ENCODE peak calls at places on chromosomes 11 and 22, in four cellular contexts. D is GM12878, Z is A549, M is K562. I is an unnamed sample.

GRCh38 chr22:17984114-17984513 is 40.2 kb downstream of the MICAL3 start:
- DNase-seq in Z (no peak), D (no peak), M (no peak), I (no peak)

GRCh38 chr22:38645430-38645829 is 10.8 kb downstream of the FAM227A start:
- DNase-seq in D (no peak), Z (no peak), M (no peak), I (no peak)

GRCh38 chr11:111019931-111020381 is 225.6 kb upstream of the POU2AF2 start:
- DNase-seq in D (no peak), Z (no peak), M (no peak), I (no peak)

GRCh38 chr11:47186076-47186936 is at the start of gene PACSIN3:
- DNase-seq in M (peak; percentile 93), D (no peak), Z (peak; percentile 58), I (peak; percentile 43)

GRCh38 chr11:122202951-122203456 is 87.0 kb upstream of the BLID start:
- DNase-seq in Z (peak; percentile 64), M (peak; percentile 53), D (no peak), I (peak; percentile 17)

GRCh38 chr11:58292017-58292416 is 24.0 kb upstream of the OR10W1 start:
- DNase-seq in D (no peak), Z (no peak), M (no peak), I (no peak)

GRCh38 chr11:133331031-133331430 is 201.3 kb downstream of the OPCML start:
- DNase-seq in M (no peak), D (no peak), Z (no peak), I (no peak)

GRCh38 chr11:68049509-68050370 is 10.9 kb downstream of the TCIRG1 start:
- DNase-seq in Z (no peak), D (no peak), M (no peak), I (no peak)

GRCh38 chr11:15714641-15715399 is 600.1 kb downstream of the INSC start:
- DNase-seq in M (no peak), D (no peak), Z (no peak), I (no peak)

DNA sequence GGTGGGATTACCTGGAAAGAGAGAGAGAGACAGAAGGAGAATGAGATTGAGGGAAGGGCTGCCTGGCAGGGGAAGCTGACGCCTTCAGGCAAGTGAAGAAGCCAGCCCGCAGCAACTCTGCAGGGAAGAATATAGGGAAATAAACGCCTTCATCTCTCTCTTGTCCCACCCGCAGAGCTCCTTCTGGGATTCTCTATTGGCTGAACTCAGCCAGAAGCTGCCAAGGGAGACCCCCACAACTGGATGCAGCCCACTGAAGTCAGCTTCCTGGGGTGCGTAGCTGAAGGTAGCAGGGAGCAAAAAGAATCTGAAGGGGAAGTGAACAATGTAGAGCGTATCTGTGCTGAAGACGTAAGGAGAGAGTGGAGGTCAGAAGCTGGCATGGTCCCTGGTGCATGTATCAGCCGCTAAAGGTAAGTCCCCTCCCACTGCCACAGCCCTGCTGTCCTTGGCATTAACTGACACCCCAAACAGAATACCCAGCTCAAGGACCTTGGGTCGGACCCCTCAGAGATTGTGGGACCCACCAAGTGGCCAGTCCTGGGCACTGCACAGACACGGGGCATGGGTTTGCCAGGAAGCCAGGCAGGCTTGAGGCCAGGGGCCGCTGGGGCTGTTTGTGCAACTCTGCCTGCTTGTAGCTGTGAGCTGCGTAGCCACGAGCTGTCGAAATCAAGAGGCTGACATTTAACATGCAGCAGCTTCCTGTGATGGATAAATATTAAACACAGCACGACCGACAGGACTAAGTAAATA is 469.9 kb downstream of the MN1 start:
- DNase-seq in M (no peak), Z (peak; percentile 66), D (no peak), I (peak; percentile 6)
- TF ChIP-seq ESRRA in M (no peak), Z (no peak), D (no peak), I (no peak)

DNA sequence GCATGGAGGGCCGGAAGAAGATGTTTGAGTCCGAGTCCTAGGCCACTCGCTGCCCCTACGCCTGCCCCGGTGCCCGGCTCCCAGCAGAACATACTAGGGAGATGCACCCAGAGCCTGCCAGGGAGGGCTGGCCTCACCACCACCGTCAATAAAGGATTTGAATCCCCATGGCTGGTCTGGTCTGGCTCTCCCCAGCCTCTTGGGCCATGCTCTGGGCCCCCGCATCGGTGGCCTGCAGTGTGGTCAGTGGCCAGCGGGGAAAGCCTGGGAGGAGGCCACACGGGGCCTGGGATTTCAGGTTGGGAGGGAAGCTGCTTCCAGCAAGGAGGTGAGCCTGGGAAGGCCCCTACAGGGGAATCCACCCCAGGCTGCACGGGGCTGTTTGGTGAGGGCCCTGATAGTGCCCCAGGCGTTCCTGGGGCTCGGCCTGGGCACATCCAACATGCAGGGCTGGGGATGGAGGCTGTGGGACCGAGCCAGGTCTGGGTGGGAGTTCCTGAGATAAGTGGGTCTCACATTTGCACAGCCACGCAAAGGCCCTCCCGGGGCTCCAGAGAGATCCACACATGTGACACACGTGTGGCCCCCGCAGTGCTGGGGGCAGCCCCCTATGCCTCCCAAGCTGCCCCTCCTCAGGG is 2.8 kb downstream of the TNNI2 start:
- DNase-seq in Z (no peak), D (no peak), M (no peak), I (no peak)
- H3K4me2 ChIP-seq in Z (no peak overlapping the region), D (no peak overlapping the region), M (no peak overlapping the region), I (no peak overlapping the region)

DNA sequence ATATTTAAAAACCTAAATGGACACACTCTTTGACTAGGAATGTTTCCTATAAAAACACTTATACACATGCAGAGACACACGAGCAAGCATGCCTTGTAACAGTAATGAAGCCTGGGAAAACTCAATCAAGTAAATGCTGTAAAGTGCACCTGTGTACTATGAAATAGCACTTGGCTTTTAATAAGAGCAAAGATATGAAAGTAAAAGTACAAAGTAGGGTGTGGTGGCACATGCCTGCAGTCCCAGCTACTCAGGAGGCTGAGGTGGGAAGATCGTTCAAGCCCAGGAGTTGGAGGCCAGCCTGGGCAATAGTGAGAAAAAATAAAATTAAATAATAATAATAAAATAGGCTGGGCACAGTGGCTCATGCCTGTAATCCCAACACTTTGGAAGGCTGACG is 166.9 kb upstream of the GRK3 start:
- DNase-seq in D (no peak), Z (no peak), M (no peak), I (no peak)
- TF ChIP-seq ESRRA in D (no peak), Z (no peak), M (no peak), I (no peak)

GRCh38 chr22:22375586-22376351 is 131.2 kb downstream of the VPREB1 start:
- DNase-seq in Z (no peak), D (no peak), M (peak; percentile 32), I (no peak)

GRCh38 chr22:22376352-22376706 is 131.7 kb downstream of the VPREB1 start:
- DNase-seq in D (no peak), M (no peak), Z (no peak), I (no peak)

GRCh38 chr22:22377335-22377734 is 131.2 kb downstream of the ZNF280B start:
- DNase-seq in Z (no peak), D (no peak), M (no peak), I (no peak)

GRCh38 chr22:22380098-22381030 is 128.2 kb downstream of the ZNF280B start:
- DNase-seq in Z (no peak), M (peak; percentile 91), D (no peak), I (no peak)

DNA sequence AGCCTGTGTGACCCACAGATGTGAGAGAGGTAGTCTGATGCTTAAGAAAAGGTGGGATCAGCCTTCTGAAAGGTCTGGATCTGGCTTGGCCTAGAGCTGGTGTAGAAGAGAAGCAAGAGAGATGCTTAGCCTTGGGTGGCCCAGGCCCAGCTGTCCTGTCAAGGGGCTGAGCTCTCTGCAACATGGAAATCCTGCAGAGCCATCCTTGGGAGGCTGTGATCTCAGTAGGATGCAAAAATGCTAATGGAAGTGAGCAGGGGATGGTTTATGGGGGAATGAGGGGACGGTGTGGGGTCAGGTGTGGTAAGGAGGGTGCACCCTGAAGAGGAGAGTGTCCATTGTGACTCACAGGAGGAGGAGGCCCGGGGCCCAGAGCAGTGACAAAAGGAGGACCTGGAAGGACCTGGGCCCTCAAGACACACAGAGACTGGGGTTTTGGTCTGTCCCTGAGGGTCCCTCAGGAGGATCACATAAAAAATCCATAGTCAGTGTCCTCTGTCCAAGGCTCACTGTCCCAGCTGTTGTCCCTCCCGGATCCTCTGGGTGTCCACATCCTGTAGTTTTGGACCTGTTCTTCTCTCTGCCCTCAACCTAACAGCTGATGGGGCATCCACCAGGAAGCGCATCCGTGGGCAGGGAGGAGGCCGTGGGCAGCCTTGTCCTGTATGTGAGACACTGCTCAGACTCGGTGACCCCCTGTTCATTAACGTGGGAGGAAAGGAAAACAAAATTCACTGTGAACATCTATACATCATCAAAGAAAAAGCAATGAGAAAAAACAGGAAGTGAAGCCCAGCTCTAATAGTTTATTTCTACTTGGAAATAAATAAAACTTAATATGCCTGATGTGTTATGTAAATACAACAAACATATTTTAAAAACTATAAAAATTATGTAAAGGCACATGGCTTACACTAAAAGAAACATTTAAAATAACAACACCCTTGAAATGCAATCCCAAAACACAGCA is 129.8 kb downstream of the ZNF280B start:
- DNase-seq in D (no peak), M (peak; percentile 47), Z (no peak), I (no peak)
- H3K4me2 ChIP-seq in D (no peak overlapping the region), M (no peak overlapping the region), Z (no peak overlapping the region), I (no peak overlapping the region)

DNA sequence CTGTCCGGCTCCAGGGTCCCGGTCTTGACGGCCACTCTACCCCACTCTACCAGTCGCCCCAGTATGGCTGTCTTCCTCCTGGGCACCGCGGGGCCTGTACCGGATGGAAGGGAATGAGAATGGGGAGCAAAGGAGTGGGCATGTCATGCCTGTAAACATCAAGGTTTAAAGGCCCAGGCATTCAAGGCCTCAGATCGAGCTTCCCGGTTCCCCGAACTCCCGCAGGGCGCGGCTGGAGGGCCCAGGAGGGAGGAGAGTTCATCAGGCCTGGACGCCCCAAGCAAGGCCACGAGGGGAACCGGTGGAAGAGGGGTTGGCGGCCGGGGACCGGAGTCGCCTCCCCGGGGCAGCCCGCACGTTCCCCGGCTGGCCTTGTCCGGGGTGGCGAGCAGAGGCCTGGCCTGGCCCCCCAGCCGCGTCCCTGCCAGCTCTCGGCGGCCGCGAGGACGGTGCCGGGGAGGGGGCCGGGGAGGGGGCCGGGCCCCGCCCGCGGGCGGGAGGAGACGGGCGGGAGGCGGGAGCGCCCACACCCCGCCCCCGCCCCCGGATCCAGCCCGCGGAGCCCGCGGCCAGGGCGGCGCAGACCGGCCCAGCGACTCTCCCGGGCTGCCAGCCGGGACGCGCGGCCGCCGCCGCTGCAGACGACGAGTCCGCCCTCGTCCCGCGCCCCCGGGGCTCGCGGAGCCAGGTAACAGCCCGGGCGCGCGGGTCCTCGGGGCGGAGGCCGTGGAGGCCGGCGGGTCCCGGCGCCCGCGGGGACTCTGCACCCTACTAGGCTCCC is at the start of gene CDC42EP1:
- DNase-seq in D (no peak), Z (peak; percentile 64), M (peak; percentile 86), I (no peak)
- TF ChIP-seq ESRRA in D (no peak), Z (no peak), M (no peak), I (no peak)

GRCh38 chr22:19663821-19664325 is 50.4 kb upstream of the SEPTIN5 start:
- DNase-seq in M (peak; percentile 82), Z (no peak), D (no peak), I (no peak)
- H3K4me2 ChIP-seq in M (peak overlapping the region; percentile 34), Z (no peak overlapping the region), D (no peak overlapping the region), I (no peak overlapping the region)

GRCh38 chr22:49403102-49403501 is 424.6 kb downstream of the BRD1 start:
- DNase-seq in Z (no peak), D (no peak), M (no peak), I (no peak)
- TF ChIP-seq ESRRA in Z (no peak), D (no peak), M (no peak), I (no peak)

DNA sequence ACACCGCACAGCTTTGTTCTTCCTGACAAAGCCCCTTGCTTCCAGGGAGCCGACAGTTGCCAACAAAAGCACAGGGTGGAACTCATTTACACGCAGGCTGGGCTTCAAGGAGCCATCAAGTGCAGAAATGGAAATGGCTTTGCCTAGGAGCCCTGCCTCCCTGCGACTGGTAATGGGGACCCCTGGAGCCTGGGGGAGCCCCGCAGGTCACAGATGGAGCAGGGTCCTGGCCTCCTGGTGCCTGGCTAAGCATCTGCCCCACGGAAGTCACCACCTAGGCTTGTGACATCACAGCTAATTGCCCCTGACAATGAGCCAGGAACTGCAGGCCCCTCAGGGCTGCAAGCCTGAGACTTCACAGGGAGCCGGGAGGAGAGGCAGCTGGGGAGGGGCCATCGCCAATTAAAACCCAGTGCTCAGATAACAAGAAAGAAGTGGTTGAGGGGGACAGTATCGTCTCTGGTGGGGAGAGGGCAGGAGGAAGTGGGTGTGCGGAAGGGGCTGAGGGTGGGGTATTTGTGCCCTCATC is 66.8 kb downstream of the NFAM1 start:
- DNase-seq in D (no peak), Z (no peak), M (no peak), I (no peak)
- H3K4me2 ChIP-seq in D (no peak overlapping the region), Z (no peak overlapping the region), M (no peak overlapping the region), I (no peak overlapping the region)